ENCODE peak calls at places on chromosomes 11 and 22, in six cellular contexts. J is HCT116, M is suprapubic skin, U is transverse colon, A is esophagus muscularis mucosa, K is HepG2. X is an unnamed sample.

GRCh38 chr11:17838102-17838501 is 103.5 kb downstream of the KCNC1 start:
- DNase-seq in K (no peak), M (no peak), A (no peak), J (no peak), U (no peak), X (no peak)

GRCh38 chr11:102853956-102854355 is 10.5 kb upstream of the MMP3 start:
- DNase-seq in U (no peak), K (no peak), M (no peak), J (no peak), A (no peak), X (no peak)

GRCh38 chr11:120180571-120181445 is 30.0 kb upstream of the OAF start:
- DNase-seq in M (peak; percentile 75), U (no peak), A (peak; percentile 90), K (peak; percentile 20), J (no peak), X (peak; percentile 20)

GRCh38 chr11:100647861-100648260 is 39.2 kb upstream of the ARHGAP42 start:
- DNase-seq in M (no peak), J (no peak), A (no peak), K (no peak), U (no peak), X (no peak)

GRCh38 chr11:118448294-118448693 is 12.0 kb downstream of the KMT2A start:
- DNase-seq in M (no peak), J (no peak), A (no peak), U (no peak), K (no peak), X (no peak)

GRCh38 chr11:119352857-119353260 is 6.4 kb upstream of the MFRP start:
- DNase-seq in J (no peak), M (no peak), K (peak; percentile 92), A (no peak), U (no peak), X (peak; percentile 70)

GRCh38 chr11:117299351-117300300 is 8.5 kb downstream of the BACE1-AS start:
- DNase-seq in K (peak; percentile 79), U (no peak), A (no peak), M (no peak), J (no peak), X (no peak)

GRCh38 chr22:18005201-18005926 is 19.0 kb downstream of the MICAL3 start:
- DNase-seq in K (no peak), U (no peak), J (no peak), A (no peak), M (no peak), X (no peak)

GRCh38 chr22:46047841-46048595 is 71.1 kb upstream of the WNT7B start:
- DNase-seq in J (no peak), U (peak; percentile 16), K (no peak), M (peak; percentile 79), A (no peak), X (peak; percentile 26)

GRCh38 chr22:26213826-26214225 is 44.6 kb downstream of the SEZ6L start:
- DNase-seq in M (peak; percentile 12), U (no peak), K (no peak), A (no peak), J (no peak), X (no peak)

GRCh38 chr11:112958670-112959069 is 2.5 kb upstream of the NCAM1 start:
- DNase-seq in U (no peak), M (no peak), K (no peak), J (no peak), A (no peak), X (no peak)

GRCh38 chr11:131739243-131739882 is 368.9 kb downstream of the NTM start:
- DNase-seq in J (no peak), K (no peak), M (no peak), U (no peak), A (no peak), X (no peak)

GRCh38 chr22:23786752-23787599 is at the start of gene SMARCB1:
- DNase-seq in J (peak; percentile 61), U (peak; percentile 92), M (peak; percentile 91), K (peak; percentile 70), A (peak; percentile 96), X (peak; percentile 94)

GRCh38 chr11:120207517-120207916 is 3.3 kb upstream of the OAF start:
- DNase-seq in M (no peak), J (no peak), A (no peak), K (no peak), U (no peak), X (no peak)

GRCh38 chr11:1862588-1863351 is 9.9 kb downstream of the LSP1 start:
- DNase-seq in J (peak; percentile 33), U (no peak), A (no peak), M (no peak), K (no peak), X (no peak)

GRCh38 chr11:1861435-1862411 is 8.8 kb downstream of the LSP1 start:
- DNase-seq in J (no peak), A (no peak), K (no peak), U (no peak), M (no peak), X (no peak)

GRCh38 chr11:1864216-1864615 is 11.3 kb downstream of the LSP1 start:
- DNase-seq in U (no peak), M (no peak), A (no peak), J (no peak), K (no peak), X (no peak)

GRCh38 chr11:1864831-1865665 is 12.2 kb downstream of the LSP1 start:
- DNase-seq in M (no peak), U (no peak), A (no peak), K (no peak), J (no peak), X (no peak)

DNA sequence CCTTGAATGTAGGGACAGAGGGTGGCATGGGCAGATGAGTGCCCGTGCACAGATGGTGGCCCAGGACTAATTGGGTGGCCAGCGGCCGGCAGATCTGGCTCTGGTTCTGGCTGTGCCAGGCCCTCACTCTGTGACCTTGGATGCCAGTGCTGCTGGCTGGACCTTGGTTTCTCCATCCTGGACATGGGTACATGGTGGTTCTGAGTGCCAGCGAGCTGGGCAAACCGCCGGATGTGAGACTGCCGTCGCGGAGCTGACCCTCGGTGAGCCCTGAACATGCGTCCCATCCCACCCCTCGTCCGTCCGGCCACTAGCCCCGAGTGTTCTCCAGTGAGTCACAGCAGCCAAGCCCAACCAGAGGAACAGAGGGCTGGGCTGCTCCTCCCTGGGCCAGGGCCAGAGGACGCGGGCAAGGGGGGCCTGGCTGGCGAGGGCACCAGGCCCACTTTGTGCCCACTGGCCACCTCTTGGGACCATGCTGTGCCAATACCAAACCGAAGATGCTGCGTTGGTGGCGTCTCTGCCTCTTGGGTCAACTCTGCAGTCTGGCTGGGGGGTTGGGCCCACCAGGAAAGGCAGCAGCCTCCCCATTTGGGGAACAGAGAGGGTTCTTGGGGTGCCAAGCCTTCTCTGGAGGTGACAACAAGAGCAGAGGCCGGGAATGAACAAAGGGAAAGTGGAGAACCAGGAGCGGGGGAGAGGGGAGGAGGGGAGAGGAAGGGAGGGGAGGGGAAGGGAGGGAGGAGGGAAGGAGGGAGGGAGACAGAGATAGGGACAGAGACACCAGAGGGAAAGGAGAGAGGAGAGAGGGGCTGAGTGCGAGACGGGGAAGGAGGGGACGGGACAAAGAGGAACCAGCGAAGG is 10.7 kb downstream of the LSP1 start:
- DNase-seq in J (peak; percentile 68), A (no peak), M (peak; percentile 95), U (peak; percentile 66), K (peak; percentile 29), X (peak; percentile 75)
- TF ChIP-seq POLR2A in J (no peak), A (no peak), M (no peak), U (no peak), K (no peak), X (no peak)

GRCh38 chr22:29098296-29098695 is 25.5 kb downstream of the KREMEN1 start:
- DNase-seq in A (no peak), U (no peak), J (no peak), M (no peak), K (no peak), X (no peak)

GRCh38 chr22:29093501-29093921 is 20.7 kb downstream of the KREMEN1 start:
- DNase-seq in A (no peak), M (no peak), U (no peak), K (no peak), J (no peak), X (no peak)

GRCh38 chr22:29095459-29095858 is 22.6 kb downstream of the KREMEN1 start:
- DNase-seq in A (no peak), U (no peak), J (no peak), K (peak; percentile 84), M (no peak), X (no peak)

GRCh38 chr22:29093980-29094379 is 21.1 kb downstream of the KREMEN1 start:
- DNase-seq in U (no peak), M (no peak), K (no peak), J (no peak), A (no peak), X (no peak)

GRCh38 chr22:29096736-29097669 is 24.2 kb downstream of the KREMEN1 start:
- DNase-seq in J (no peak), A (no peak), U (no peak), K (peak; percentile 99), M (no peak), X (peak; percentile 64)
- H3K27ac ChIP-seq in J (no peak overlapping the region), A (no peak overlapping the region), U (no peak overlapping the region), K (peak overlapping the region; percentile 52), M (no peak overlapping the region), X (peak overlapping the region; percentile 34)

GRCh38 chr11:76448506-76448905 is 3.7 kb downstream of the EMSY start:
- DNase-seq in U (no peak), A (no peak), K (no peak), M (no peak), J (no peak), X (no peak)

GRCh38 chr11:76444384-76445121 is at the start of gene EMSY:
- DNase-seq in U (peak; percentile 96), A (peak; percentile 99), K (peak; percentile 99), J (peak; percentile 96), M (peak; percentile 97), X (peak; percentile 96)

GRCh38 chr11:76444065-76444383 is 794 bp upstream of the EMSY start:
- DNase-seq in U (no peak), M (no peak), J (no peak), K (no peak), A (no peak), X (no peak)

GRCh38 chr11:76443254-76443935 is 1.4 kb upstream of the EMSY start:
- DNase-seq in A (no peak), K (no peak), J (no peak), M (no peak), U (no peak), X (no peak)

DNA sequence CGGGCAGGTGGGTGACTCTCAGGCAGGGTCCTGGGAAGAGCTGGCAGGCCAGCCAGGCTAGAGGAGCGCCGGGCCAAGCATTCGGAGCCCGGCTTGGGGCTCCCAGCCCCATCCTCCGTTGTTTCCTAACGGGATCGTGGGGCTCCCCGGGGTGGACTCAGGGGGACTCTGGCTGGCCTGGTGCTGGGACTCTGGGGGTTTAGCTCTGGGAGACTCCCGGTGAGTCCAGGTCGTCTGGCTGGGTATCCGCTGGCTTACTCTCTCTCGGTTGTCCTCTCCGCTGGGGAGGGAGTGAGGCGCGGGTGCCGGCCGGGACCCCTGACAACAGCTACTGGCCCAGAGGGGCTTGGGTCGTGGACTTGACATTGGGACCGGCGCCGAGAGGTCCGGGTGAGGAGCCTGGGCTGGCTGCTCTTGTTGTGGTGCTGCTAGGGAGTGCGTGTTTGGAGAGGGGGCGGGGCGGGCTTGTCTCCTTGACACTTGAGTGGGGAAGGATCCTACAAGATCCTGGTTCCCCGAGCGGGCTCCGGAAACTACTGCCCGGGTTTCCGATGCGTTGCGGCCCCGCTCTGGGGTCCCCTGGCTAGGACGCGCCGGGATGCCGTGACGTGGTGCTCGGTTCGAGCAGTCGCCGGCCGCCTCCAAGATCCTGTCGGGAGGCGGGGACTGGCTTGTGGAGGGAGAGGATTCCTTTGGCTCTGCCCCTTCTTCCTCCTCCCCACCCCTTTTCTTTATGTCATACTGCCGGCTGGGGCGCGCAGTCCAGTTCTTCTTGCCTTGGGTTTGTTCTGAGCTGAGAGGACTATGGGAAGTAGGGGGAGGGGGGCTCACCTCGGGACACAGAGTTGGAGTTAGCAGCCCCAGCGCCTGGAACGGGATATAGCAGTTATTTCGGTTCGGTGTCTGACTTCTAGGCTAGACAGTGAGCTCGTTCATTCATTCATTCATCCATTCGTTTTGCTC is 585 bp downstream of the EMSY start:
- DNase-seq in A (peak; percentile 94), U (peak; percentile 78), J (peak; percentile 79), K (peak; percentile 79), M (peak; percentile 85), X (peak; percentile 66)
- TF ChIP-seq POLR2AphosphoS5 in A (peak; percentile 74), U (peak; percentile 78), J (peak; percentile 79), K (no peak), M (no peak), X (peak; percentile 25)

GRCh38 chr11:76216536-76217326 is 10.4 kb upstream of the WNT11 start:
- DNase-seq in U (no peak), A (no peak), K (no peak), J (no peak), M (no peak), X (no peak)
- TF ChIP-seq POLR2A in U (no peak), A (no peak), K (no peak), J (no peak), M (no peak), X (no peak)

X was measured in stomach.